ENCODE peak calls at places on chromosome 17, in five cellular contexts. L, P, J, K and V are unnamed samples. For H3K4me1, the result is how much of the 10 kb centered on the place peaks cover.

GRCh38 chr17:41002814-41003213 is 3.1 kb upstream of the KRTAP3-2 start:
- DNase-seq in L (peak), P (no peak), J (no peak), K (no peak), V (no peak)

GRCh38 chr17:47275245-47275984 is 21.8 kb downstream of the ITGB3 start:
- DNase-seq in L (peak), P (peak), J (peak), K (peak), V (peak)

GRCh38 chr17:9998060-9998459 is 93.0 kb upstream of the RCVRN start:
- DNase-seq in L (no peak), P (no peak), J (no peak), K (no peak), V (no peak)

GRCh38 chr17:44916059-44916780 is 920 bp upstream of the GFAP start:
- DNase-seq in L (no peak), P (no peak), J (no peak), K (no peak), V (no peak)

GRCh38 chr17:61065263-61065773 is 334.3 kb upstream of the TBX2 start:
- DNase-seq in L (peak), P (no peak), J (no peak), K (no peak), V (no peak)

GRCh38 chr17:77140878-77141767 is at the start of gene SEC14L1:
- DNase-seq in L (no peak), P (peak), J (peak), K (peak), V (peak)

GRCh38 chr17:61593404-61593803 is 2.4 kb upstream of the NACA2 start:
- DNase-seq in L (no peak), P (no peak), J (no peak), K (no peak), V (no peak)

GRCh38 chr17:73323622-73324455 is 12.0 kb upstream of the CDC42EP4 start:
- DNase-seq in L (peak), P (peak), J (no peak), K (peak), V (peak)

GRCh38 chr17:48506246-48506645 is 24.6 kb downstream of the HOXB1 start:
- DNase-seq in L (no peak), P (no peak), J (no peak), K (no peak), V (no peak)

GRCh38 chr17:77863814-77864161 is 94.7 kb upstream of the TNRC6C start:
- DNase-seq in L (no peak), P (peak), J (no peak), K (peak), V (no peak)

GRCh38 chr17:77349976-77350830 is 209.4 kb downstream of the SEC14L1 start:
- DNase-seq in L (peak), P (peak), J (no peak), K (peak), V (no peak)

GRCh38 chr17:57379237-57380054 is 123.1 kb downstream of the MSI2 start:
- DNase-seq in L (peak), P (no peak), J (no peak), K (peak), V (no peak)

GRCh38 chr17:41013606-41014005 is 4.7 kb upstream of the KRTAP3-1 start:
- DNase-seq in L (peak), P (no peak), J (no peak), K (no peak), V (no peak)

GRCh38 chr17:41178341-41178740 is 320 bp upstream of the KRTAP4-2 start:
- DNase-seq in L (peak), P (no peak), J (no peak), K (no peak), V (no peak)

GRCh38 chr17:31558748-31559646 is 167.5 kb downstream of the RAB11FIP4 start:
- DNase-seq in L (peak), P (peak), J (peak), K (peak), V (peak)

GRCh38 chr17:77915594-77916021 is 42.9 kb upstream of the TNRC6C start:
- DNase-seq in L (no peak), P (no peak), J (no peak), K (no peak), V (no peak)

GRCh38 chr17:76922967-76923366 is 54.8 kb downstream of the MGAT5B start:
- DNase-seq in L (no peak), P (no peak), J (no peak), K (no peak), V (no peak)

GRCh38 chr17:82972836-82973372 is 106.5 kb upstream of the METRNL start:
- DNase-seq in L (no peak), P (no peak), J (no peak), K (no peak), V (no peak)

GRCh38 chr17:43324205-43324893 is 74.4 kb upstream of the ARL4D start:
- DNase-seq in L (no peak), P (no peak), J (no peak), K (no peak), V (no peak)

GRCh38 chr17:65576939-65577338 is 15.5 kb upstream of the AXIN2 start:
- DNase-seq in L (no peak), P (no peak), J (no peak), K (no peak), V (no peak)

GRCh38 chr17:17935321-17936271 is 36.6 kb downstream of the TOM1L2 start:
- DNase-seq in L (peak), P (no peak), J (no peak), K (no peak), V (peak)

GRCh38 chr17:73304971-73305786 is 6.6 kb downstream of the CDC42EP4 start:
- DNase-seq in L (peak), P (peak), J (peak), K (peak), V (no peak)

GRCh38 chr17:20226814-20227482 is 217.8 kb downstream of the SPECC1 start:
- DNase-seq in L (peak), P (peak), J (peak), K (peak), V (peak)

GRCh38 chr17:7916383-7916677 is 241 bp upstream of the RNF227 start:
- DNase-seq in L (no peak), P (no peak), J (no peak), K (no peak), V (no peak)

GRCh38 chr17:7915611-7916382 is at the start of gene RNF227:
- DNase-seq in L (peak), P (peak), J (peak), K (peak), V (peak)

GRCh38 chr17:7912927-7913524 is 3.1 kb downstream of the RNF227 start:
- DNase-seq in L (peak), P (no peak), J (peak), K (no peak), V (no peak)

GRCh38 chr17:7914771-7915610 is 1.1 kb downstream of the RNF227 start:
- DNase-seq in L (peak), P (peak), J (peak), K (peak), V (no peak)

DNA sequence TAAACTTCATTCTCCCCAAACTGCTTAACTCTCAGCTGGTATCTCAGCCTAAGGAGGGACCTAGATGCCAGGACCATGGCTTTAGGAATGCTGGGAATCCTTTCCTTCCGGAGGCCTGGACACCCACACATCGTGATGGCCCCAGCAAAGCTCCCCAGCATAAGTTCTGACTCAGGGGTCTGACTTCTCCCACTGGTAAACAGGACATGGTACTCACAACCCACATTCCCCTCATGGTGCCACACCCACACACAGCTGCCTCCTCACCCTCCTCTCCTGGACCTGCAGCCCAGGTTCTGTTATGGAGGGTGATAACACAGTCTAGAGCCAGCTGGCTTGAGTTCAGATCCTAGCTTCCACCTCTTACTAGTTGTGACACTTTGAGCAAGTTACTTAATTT is 710 bp upstream of the RNF227 start:
- DNase-seq in L (peak), P (peak), J (no peak), K (no peak), V (no peak)
- H3K4me1 ChIP-seq in L (under half), P (under half), J (under half), K (under half), V (under half)

DNA sequence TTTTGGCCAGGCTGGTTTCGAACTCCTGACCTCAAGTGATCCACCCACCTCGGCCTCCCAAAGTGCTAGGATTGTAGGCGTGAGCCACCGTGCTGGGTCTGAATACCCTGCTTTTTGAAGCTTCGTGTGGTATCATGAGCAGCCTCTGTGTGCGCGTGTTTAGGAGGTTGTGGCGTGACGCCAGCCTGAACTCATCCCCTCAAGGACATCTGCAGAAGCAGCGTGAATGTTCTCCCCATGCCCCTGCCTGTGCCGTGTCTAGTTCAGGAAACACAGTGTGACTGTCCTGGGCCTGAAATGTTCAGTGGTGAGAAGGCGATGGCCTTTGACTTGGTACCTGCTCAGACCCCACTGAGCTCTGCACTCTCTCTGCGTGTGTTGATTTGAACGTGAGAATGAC is 35.6 kb downstream of the RNF213 start:
- DNase-seq in L (no peak), P (no peak), J (no peak), K (no peak), V (no peak)
- TF ChIP-seq POLR2A in L (no peak), P (no peak), J (no peak), K (no peak), V (no peak)

DNA sequence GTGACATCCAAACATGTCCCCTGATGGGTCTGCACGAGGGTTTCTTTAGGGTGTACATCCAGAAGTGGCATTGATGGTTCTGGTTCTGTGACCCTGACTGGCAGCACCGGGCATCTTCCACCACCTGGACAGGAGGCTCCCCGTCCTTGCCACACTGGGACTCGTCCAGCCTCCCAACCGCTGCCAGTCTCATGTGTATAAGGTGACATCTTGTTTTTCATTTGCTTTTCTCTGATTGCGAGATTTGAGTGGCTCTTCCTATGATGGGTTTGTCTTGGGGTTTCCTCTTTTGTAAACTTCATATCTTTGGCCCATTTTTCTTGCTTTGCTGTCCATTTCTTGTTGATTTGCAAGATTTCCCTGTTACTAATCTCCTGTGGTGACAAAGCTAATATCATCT is 9.2 kb upstream of the LIMD2 start:
- DNase-seq in L (no peak), P (no peak), J (no peak), K (no peak), V (no peak)
- H3K4me1 ChIP-seq in L (under half), P (under half), J (under half), K (under half), V (under half)

DNA sequence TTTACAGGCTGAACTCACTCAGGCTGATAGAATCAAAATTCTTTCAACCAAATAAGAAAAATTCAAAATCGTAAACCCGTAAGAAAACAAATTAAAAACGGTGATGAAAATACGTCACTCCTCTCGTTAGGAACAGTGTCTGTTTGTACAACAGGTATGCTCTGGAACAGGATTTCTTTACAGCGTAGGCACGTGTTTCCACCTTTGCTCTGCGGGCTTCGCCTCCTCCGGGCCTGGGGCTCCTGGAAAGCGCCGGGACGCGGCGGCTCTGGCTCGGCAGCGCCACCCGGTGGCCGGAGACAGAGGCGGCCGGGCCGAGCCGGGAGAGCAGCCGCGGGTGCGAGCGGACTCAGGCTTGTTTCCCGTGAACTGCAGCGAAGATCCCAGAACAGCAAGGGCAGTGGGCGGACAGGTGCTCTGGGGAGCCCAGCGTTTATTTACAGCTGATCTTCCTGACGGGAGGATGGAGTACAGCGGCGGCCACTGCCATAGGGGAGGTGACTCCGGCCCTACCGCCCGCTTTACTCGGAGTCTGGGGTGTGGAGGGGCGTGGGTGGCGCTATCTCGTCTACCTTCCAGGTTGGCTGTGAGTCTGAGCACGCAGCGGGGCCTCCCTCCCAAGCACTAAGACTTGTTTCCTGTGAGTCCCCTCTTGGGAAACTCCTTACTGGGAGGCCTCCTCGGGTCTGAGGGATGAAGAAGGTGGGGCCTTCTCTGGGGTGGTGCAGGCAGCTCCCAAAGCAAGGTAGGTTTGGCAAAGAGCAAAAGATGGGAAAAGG is 40.5 kb upstream of the ATP2A3 start:
- DNase-seq in L (no peak), P (peak), J (peak), K (peak), V (no peak)
- TF ChIP-seq POLR2A in L (no peak), P (no peak), J (no peak), K (no peak), V (no peak)